ENCODE peak calls at places on chromosomes 6 and 20, in ten cellular contexts. P is A549; F is IMR-90; S is heart right ventricle; T is activated CD8-positive, alpha-beta memory T cell treated with anti-CD3 and anti-CD28 coated beads, Interleukin-2, amount 10 ng/mL, durations not matched to agents 7 days and 5 days; U is naive B cell; X is activated T-cell treated with anti-CD3 and anti-CD28 coated beads, Interleukin-2, amount 50 U/mL, for 4 hours; Y is activated T-helper 17 cell treated with anti-CD3 and anti-CD28 coated beads, Interleukin-2, amount 50 U/mL, for 72 hours; V is Right ventricle myocardium inferior; J is thoracic aorta. N is an unnamed sample.

GRCh38 chr20:53815509-53815908 is 221.9 kb upstream of the ZNF217 start:
- ATAC-seq in J (no peak), P (no peak), Y (no peak), S (no peak), V (no peak), U (no peak), F (no peak), T (no peak), X (no peak), N (no peak)

GRCh38 chr20:45469336-45470261 is at the start of gene WFDC2:
- ATAC-seq in X (peak), T (no peak), P (peak), Y (peak), S (peak), U (peak), F (no peak), J (no peak), V (peak), N (peak)

GRCh38 chr6:35419431-35419830 is 32.7 kb upstream of the FANCE start:
- ATAC-seq in F (peak), J (no peak), V (no peak), X (no peak), T (peak), Y (no peak), P (peak), U (no peak), S (no peak), N (no peak)

GRCh38 chr6:167464177-167464576 is 139.3 kb downstream of the TTLL2 start:
- ATAC-seq in F (no peak), T (no peak), J (no peak), P (no peak), U (no peak), S (peak), Y (no peak), X (no peak), V (peak), N (no peak)

GRCh38 chr20:23632711-23633573 is 4.8 kb downstream of the CST3 start:
- ATAC-seq in U (no peak), F (no peak), Y (no peak), J (no peak), T (no peak), X (no peak), S (no peak), P (no peak), V (no peak), N (no peak)

GRCh38 chr6:142822383-142822782 is 122.6 kb downstream of the HIVEP2 start:
- ATAC-seq in J (no peak), V (no peak), U (no peak), Y (peak), S (no peak), P (no peak), T (peak), F (no peak), X (peak), N (no peak)

GRCh38 chr6:3376064-3376463 is 80.8 kb downstream of the SLC22A23 start:
- ATAC-seq in P (no peak), J (no peak), X (no peak), F (no peak), V (no peak), U (no peak), T (no peak), S (no peak), Y (no peak), N (no peak)

GRCh38 chr6:163964778-163965177 is 550.3 kb downstream of the QKI start:
- ATAC-seq in F (no peak), U (no peak), Y (no peak), X (no peak), P (no peak), V (no peak), S (no peak), T (no peak), J (no peak), N (no peak)

GRCh38 chr20:21179796-21180195 is 53.9 kb downstream of the KIZ start:
- ATAC-seq in J (no peak), T (no peak), S (no peak), F (no peak), U (no peak), X (no peak), V (no peak), P (no peak), Y (no peak), N (no peak)

GRCh38 chr6:139605350-139605749 is 230.9 kb upstream of the CITED2 start:
- ATAC-seq in T (no peak), X (no peak), Y (no peak), F (peak), V (peak), S (no peak), U (no peak), P (no peak), J (no peak), N (peak)

GRCh38 chr6:138563231-138563630 is 63.9 kb upstream of the NHSL1 start:
- ATAC-seq in S (no peak), Y (no peak), F (no peak), V (no peak), P (no peak), J (no peak), X (no peak), T (no peak), U (no peak), N (no peak)

GRCh38 chr6:159360306-159360705 is 191.1 kb downstream of the FNDC1 start:
- ATAC-seq in J (no peak), P (no peak), F (no peak), T (no peak), V (peak), S (no peak), X (no peak), U (no peak), Y (no peak), N (no peak)